ENCODE peak calls at places on chromosomes 4 and X, in four cellular contexts. W is PC-3, P is mesendoderm, Q is SK-N-SH. G is an unnamed sample.

GRCh38 chrX:120463241-120463640 is 5.9 kb downstream of the LAMP2 start:
- DNase-seq in W (peak), P (no peak), Q (no peak), G (no peak)

GRCh38 chrX:4675686-4676300 is 962.3 kb upstream of the PRKX start:
- DNase-seq in W (peak), P (no peak), Q (no peak), G (no peak)

GRCh38 chrX:63963382-63963781 is 178.4 kb upstream of the ARHGEF9 start:
- DNase-seq in W (no peak), P (no peak), Q (no peak), G (no peak)

GRCh38 chr4:33160126-33160525 is 2440.0 kb downstream of the PCDH7 start:
- DNase-seq in W (peak), P (peak), Q (no peak), G (no peak)

GRCh38 chrX:131741103-131741581 is 197.3 kb downstream of the OR13H1 start:
- DNase-seq in W (no peak), P (no peak), Q (peak), G (peak)

GRCh38 chrX:10450959-10451355 is 169.4 kb downstream of the MID1 start:
- DNase-seq in W (no peak), P (no peak), Q (no peak), G (no peak)

GRCh38 chrX:9362529-9362928 is 102.3 kb upstream of the TBL1X start:
- DNase-seq in W (no peak), P (no peak), Q (no peak), G (no peak)

GRCh38 chrX:20452487-20452886 is 185.8 kb upstream of the RPS6KA3 start:
- DNase-seq in W (no peak), P (no peak), Q (no peak), G (no peak)

GRCh38 chr4:34046580-34046979 is 2197.7 kb downstream of the ARAP2 start:
- DNase-seq in W (peak), P (peak), Q (no peak), G (no peak)

GRCh38 chrX:13747836-13748235 is 13.3 kb downstream of the OFD1 start:
- DNase-seq in W (peak), P (peak), Q (peak), G (peak)

GRCh38 chr4:4867745-4868505 is 8.5 kb downstream of the MSX1 start:
- DNase-seq in W (no peak), P (no peak), Q (no peak), G (no peak)

GRCh38 chr4:145481164-145481941 is at the start of gene SMAD1:
- DNase-seq in W (peak), P (peak), Q (peak), G (peak)

GRCh38 chrX:13661735-13662536 is 9.0 kb downstream of the TCEANC start:
- DNase-seq in W (no peak), P (no peak), Q (no peak), G (no peak)

GRCh38 chrX:74458738-74459137 is 37.4 kb downstream of the SLC16A2 start:
- DNase-seq in W (peak), P (peak), Q (no peak), G (no peak)

GRCh38 chr4:183571350-183572076 is 66.7 kb downstream of the ING2 start:
- DNase-seq in W (peak), P (peak), Q (peak), G (peak)

GRCh38 chrX:85017721-85018120 is 14.0 kb downstream of the APOOL start:
- DNase-seq in W (no peak), P (no peak), Q (no peak), G (no peak)

GRCh38 chr4:113145519-113146291 is 96.3 kb downstream of the ANK2 start:
- DNase-seq in W (no peak), P (peak), Q (no peak), G (no peak)

GRCh38 chr4:170040031-170040680 is 14.0 kb upstream of the MFAP3L start:
- DNase-seq in W (no peak), P (no peak), Q (no peak), G (no peak)

GRCh38 chr4:28277931-28278330 is 1417.3 kb downstream of the STIM2 start:
- DNase-seq in W (peak), P (no peak), Q (no peak), G (no peak)

GRCh38 chr4:56737666-56738065 is 56.6 kb upstream of the HOPX start:
- DNase-seq in W (no peak), P (no peak), Q (no peak), G (no peak)

GRCh38 chrX:28884823-28885222 is 297.6 kb downstream of the IL1RAPL1 start:
- DNase-seq in W (no peak), P (no peak), Q (no peak), G (no peak)

GRCh38 chrX:252421-253291 is 28.5 kb upstream of the PLCXD1 start:
- DNase-seq in W (no peak), P (no peak), Q (no peak), G (no peak)

GRCh38 chr4:94698187-94698586 is 59.6 kb upstream of the BMPR1B start:
- DNase-seq in W (no peak), P (no peak), Q (no peak), G (no peak)

GRCh38 chrX:14943963-14944362 is 70.7 kb downstream of the MOSPD2 start:
- DNase-seq in W (no peak), P (no peak), Q (no peak), G (no peak)

DNA sequence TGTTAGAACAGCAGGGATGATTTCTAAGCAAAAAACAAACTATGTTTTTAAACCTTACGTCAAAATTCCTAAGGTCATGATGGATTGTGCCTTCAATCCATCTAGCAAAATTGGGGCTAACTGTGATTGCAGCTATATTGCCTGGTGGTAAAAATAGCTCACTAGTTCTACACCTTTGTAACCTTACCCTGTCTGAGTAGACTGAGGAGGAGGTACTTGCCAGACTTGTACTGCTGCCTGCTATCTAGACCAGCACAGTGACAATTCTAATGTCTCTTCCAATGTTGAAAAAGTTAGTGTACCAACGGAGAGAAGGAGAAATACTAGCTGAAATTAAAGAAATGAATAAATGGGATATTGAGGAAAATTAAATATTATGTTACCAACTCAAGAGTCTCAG is 30.3 kb downstream of the ATP11C start:
- DNase-seq in W (no peak), P (no peak), Q (no peak), G (no peak)
- H3K9ac ChIP-seq in W (no peak), P (no peak), Q (no peak), G (no peak)

GRCh38 chr4:108156391-108156790 is 12.3 kb downstream of the LEF1 start:
- DNase-seq in W (no peak), P (no peak), Q (no peak), G (no peak)
- H3K9ac ChIP-seq in W (no peak), P (no peak), Q (no peak), G (no peak)

GRCh38 chrX:70049925-70050324 is at the start of gene AWAT2:
- DNase-seq in W (no peak), P (no peak), Q (no peak), G (no peak)

GRCh38 chrX:70054391-70054790 is 4.7 kb upstream of the AWAT2 start:
- DNase-seq in W (no peak), P (no peak), Q (no peak), G (no peak)

GRCh38 chrX:70049406-70049805 is 332 bp downstream of the AWAT2 start:
- DNase-seq in W (no peak), P (no peak), Q (no peak), G (no peak)

DNA sequence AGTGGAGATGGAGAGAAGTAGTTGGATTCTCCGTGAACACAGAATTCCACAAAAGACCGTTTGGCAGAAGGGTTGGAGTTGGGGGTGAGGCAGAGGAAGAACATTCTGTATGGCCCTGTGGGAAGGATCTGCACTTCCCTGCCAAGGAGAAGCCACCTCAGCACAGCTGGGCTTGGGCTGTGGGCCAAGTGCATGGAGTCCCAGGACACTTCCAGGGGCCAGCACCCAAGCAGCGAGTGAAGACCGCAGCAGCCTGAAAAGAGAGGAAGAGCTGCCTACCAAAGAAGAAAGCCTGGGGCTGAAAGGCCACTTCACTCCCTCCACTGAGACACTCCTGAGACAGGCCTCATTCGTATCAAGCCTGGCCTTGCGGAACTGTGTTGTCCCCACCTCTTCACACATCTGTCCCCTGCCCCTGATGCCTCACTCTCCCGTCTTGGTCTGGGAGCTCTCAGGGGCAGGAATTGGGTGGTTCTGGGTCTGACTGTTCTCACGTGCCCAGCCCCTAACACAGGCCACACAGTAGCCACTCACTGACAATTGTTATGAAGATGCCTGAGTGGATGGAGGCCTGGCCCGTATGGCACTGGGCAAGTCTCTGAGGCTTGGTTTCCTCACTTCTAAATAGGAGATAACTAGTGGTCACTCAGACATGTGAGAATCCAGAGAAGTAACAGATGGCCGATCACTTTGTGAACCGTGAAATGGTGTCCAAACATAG is 3.3 kb upstream of the AWAT2 start:
- DNase-seq in W (no peak), P (no peak), Q (no peak), G (no peak)
- H3K9ac ChIP-seq in W (no peak), P (no peak), Q (no peak), G (no peak)

DNA sequence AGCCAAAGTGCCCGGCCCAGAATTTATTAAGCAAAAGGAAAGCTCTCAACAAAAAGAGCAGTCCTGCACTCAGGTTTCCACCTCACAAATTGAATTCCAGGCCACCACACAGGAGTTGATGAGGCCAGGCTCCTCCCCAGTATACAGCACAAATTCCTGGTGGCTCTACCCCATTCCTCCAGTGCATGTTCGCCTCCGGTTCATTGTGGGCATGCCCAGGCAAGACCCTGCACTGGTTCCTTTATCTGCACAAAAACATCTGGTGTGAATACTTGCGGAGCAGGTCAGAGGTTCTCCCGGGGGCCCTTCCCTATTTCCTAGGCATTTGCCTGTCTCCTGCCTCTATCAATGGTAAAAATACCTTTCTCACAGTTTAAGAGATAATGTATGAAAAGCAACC is 195.2 kb upstream of the ANXA10 start:
- DNase-seq in W (no peak), P (peak), Q (peak), G (no peak)
- H3K9ac ChIP-seq in W (no peak), P (no peak), Q (no peak), G (no peak)

GRCh38 chr4:40204507-40205258 is 7.9 kb downstream of the RHOH start:
- DNase-seq in W (no peak), P (no peak), Q (no peak), G (no peak)

GRCh38 chr4:40206421-40206820 is 9.6 kb downstream of the RHOH start:
- DNase-seq in W (no peak), P (no peak), Q (no peak), G (no peak)

GRCh38 chr4:40201898-40202297 is 5.1 kb downstream of the RHOH start:
- DNase-seq in W (no peak), P (no peak), Q (no peak), G (no peak)

GRCh38 chr4:40202474-40202873 is 5.6 kb downstream of the RHOH start:
- DNase-seq in W (no peak), P (no peak), Q (no peak), G (no peak)

GRCh38 chr4:40205259-40206198 is 8.7 kb downstream of the RHOH start:
- DNase-seq in W (no peak), P (peak), Q (no peak), G (no peak)
- H3K9ac ChIP-seq in W (no peak), P (no peak), Q (no peak), G (no peak)